ENCODE peak calls at places on chromosomes 3 and 15, in nine cellular contexts. O is left ventricle myocardium inferior, S is lower lobe of right lung, R is pancreas, B is A549, L is body of pancreas, W is kidney, Y is right atrium auricular region, F is endodermal cell. M is an unnamed sample. For H3K4me1 and H3K9me3, the result is how much of the 10 kb centered on the place peaks cover.

GRCh38 chr15:27410986-27411385 is 440.0 kb downstream of the GABRG3 start:
- DNase-seq in O (no peak), S (no peak), R (no peak), B (no peak), L (no peak), W (no peak), Y (no peak), F (no peak), M (no peak)

GRCh38 chr3:183301937-183302580 is 49.0 kb downstream of the B3GNT5 start:
- DNase-seq in O (no peak), S (no peak), R (no peak), B (no peak), L (no peak), W (no peak), Y (no peak), F (no peak), M (no peak)

GRCh38 chr3:134308350-134308891 is 57.8 kb upstream of the RYK start:
- DNase-seq in O (peak), S (peak), R (peak), B (peak), L (peak), W (peak), Y (peak), F (peak), M (peak)

GRCh38 chr3:144341461-144341860 is 369.8 kb downstream of the DIPK2A start:
- DNase-seq in O (no peak), S (no peak), R (no peak), B (no peak), L (peak), W (no peak), Y (no peak), F (no peak), M (no peak)

GRCh38 chr15:78853500-78853899 is 19.2 kb upstream of the MORF4L1 start:
- DNase-seq in O (no peak), S (no peak), R (no peak), B (no peak), L (no peak), W (no peak), Y (no peak), F (no peak), M (no peak)

GRCh38 chr3:95048564-95048963 is 985.7 kb downstream of the NSUN3 start:
- DNase-seq in O (no peak), S (no peak), R (no peak), B (no peak), L (no peak), W (no peak), Y (no peak), F (no peak), M (no peak)

GRCh38 chr3:12235691-12236090 is 53.2 kb upstream of the PPARG start:
- DNase-seq in O (no peak), S (no peak), R (no peak), B (peak), L (no peak), W (no peak), Y (no peak), F (no peak), M (no peak)

GRCh38 chr3:12307136-12307535 is 18.3 kb downstream of the PPARG start:
- DNase-seq in O (no peak), S (no peak), R (no peak), B (no peak), L (no peak), W (no peak), Y (no peak), F (no peak), M (no peak)

GRCh38 chr3:42148982-42149432 is 57.9 kb downstream of the TRAK1 start:
- DNase-seq in O (peak), S (peak), R (no peak), B (no peak), L (peak), W (no peak), Y (peak), F (peak), M (peak)

GRCh38 chr15:72141171-72142084 is 23.2 kb downstream of the SENP8 start:
- DNase-seq in O (no peak), S (no peak), R (no peak), B (no peak), L (no peak), W (no peak), Y (no peak), F (no peak), M (no peak)

GRCh38 chr15:85289677-85290365 is 90.6 kb upstream of the AKAP13 start:
- DNase-seq in O (peak), S (peak), R (peak), B (peak), L (peak), W (no peak), Y (no peak), F (peak), M (peak)

GRCh38 chr3:84965141-84965540 is 6.4 kb downstream of the CADM2 start:
- DNase-seq in O (no peak), S (no peak), R (no peak), B (peak), L (no peak), W (no peak), Y (no peak), F (peak), M (no peak)

GRCh38 chr3:114746502-114746901 is 400.6 kb downstream of the ZBTB20 start:
- DNase-seq in O (no peak), S (no peak), R (no peak), B (no peak), L (no peak), W (no peak), Y (no peak), F (no peak), M (no peak)

GRCh38 chr15:52670087-52670486 is 9.1 kb downstream of the ATOSA start:
- DNase-seq in O (no peak), S (no peak), R (no peak), B (no peak), L (no peak), W (no peak), Y (no peak), F (no peak), M (no peak)

GRCh38 chr3:189833266-189833665 is 202.1 kb downstream of the TP63 start:
- DNase-seq in O (no peak), S (no peak), R (no peak), B (no peak), L (no peak), W (no peak), Y (no peak), F (no peak), M (no peak)

GRCh38 chr3:174620138-174620537 is 239.0 kb upstream of the NAALADL2 start:
- DNase-seq in O (no peak), S (no peak), R (no peak), B (no peak), L (no peak), W (no peak), Y (no peak), F (no peak), M (no peak)

GRCh38 chr15:55240125-55240760 is 43.5 kb upstream of the RSL24D1 start:
- DNase-seq in O (no peak), S (no peak), R (no peak), B (no peak), L (no peak), W (no peak), Y (no peak), F (no peak), M (no peak)

GRCh38 chr15:79874242-79874641 is 22.6 kb downstream of the MTHFS start:
- DNase-seq in O (no peak), S (no peak), R (no peak), B (no peak), L (peak), W (no peak), Y (no peak), F (no peak), M (no peak)

GRCh38 chr15:80835338-80835737 is 56.2 kb downstream of the CEMIP start:
- DNase-seq in O (no peak), S (no peak), R (no peak), B (peak), L (no peak), W (no peak), Y (no peak), F (peak), M (no peak)

GRCh38 chr3:193791041-193792032 is 198.3 kb downstream of the OPA1 start:
- DNase-seq in O (no peak), S (peak), R (no peak), B (no peak), L (peak), W (no peak), Y (no peak), F (peak), M (no peak)

GRCh38 chr3:133479895-133480669 is 80.2 kb downstream of the BFSP2 start:
- DNase-seq in O (no peak), S (no peak), R (no peak), B (no peak), L (peak), W (no peak), Y (no peak), F (peak), M (no peak)

GRCh38 chr3:128496602-128497304 is 3.8 kb upstream of the GATA2 start:
- DNase-seq in O (no peak), S (no peak), R (peak), B (no peak), L (peak), W (peak), Y (no peak), F (peak), M (no peak)

GRCh38 chr3:125002834-125003368 is 52.9 kb downstream of the HEG1 start:
- DNase-seq in O (no peak), S (no peak), R (no peak), B (no peak), L (no peak), W (no peak), Y (no peak), F (no peak), M (no peak)

GRCh38 chr3:125003369-125003853 is 52.4 kb downstream of the HEG1 start:
- DNase-seq in O (peak), S (no peak), R (no peak), B (no peak), L (peak), W (no peak), Y (peak), F (no peak), M (peak)

GRCh38 chr3:125001557-125002413 is 54.0 kb downstream of the HEG1 start:
- DNase-seq in O (no peak), S (no peak), R (no peak), B (no peak), L (no peak), W (no peak), Y (no peak), F (no peak), M (no peak)

GRCh38 chr3:125000661-125001060 is 55.1 kb downstream of the HEG1 start:
- DNase-seq in O (no peak), S (no peak), R (no peak), B (no peak), L (no peak), W (no peak), Y (no peak), F (no peak), M (no peak)

DNA sequence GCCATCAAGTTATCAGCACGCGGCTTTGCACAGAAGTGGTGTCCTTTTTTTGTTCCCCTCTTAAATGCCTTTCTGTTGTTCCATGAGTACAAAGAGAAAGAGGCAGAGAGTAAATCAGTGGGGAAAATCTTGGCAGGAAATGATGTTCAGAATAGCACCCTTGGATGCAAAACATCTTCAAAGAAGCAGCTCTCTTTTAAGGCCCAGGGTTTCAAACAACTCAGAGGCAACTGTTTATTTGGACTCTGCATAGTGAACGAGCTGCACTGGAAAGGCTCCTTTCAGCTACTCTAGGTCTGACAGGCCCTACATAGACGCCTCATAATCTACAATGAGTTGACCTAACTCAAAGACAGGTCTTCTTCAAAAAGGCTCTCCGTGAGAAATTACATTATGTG is 53.4 kb downstream of the HEG1 start:
- DNase-seq in O (no peak), S (no peak), R (no peak), B (no peak), L (no peak), W (no peak), Y (no peak), F (no peak), M (no peak)
- H3K4me1 ChIP-seq in O (half or more), S (half or more), R (under half), B (under half), L (half or more), W (under half), Y (half or more), F (under half), M (under half)

DNA sequence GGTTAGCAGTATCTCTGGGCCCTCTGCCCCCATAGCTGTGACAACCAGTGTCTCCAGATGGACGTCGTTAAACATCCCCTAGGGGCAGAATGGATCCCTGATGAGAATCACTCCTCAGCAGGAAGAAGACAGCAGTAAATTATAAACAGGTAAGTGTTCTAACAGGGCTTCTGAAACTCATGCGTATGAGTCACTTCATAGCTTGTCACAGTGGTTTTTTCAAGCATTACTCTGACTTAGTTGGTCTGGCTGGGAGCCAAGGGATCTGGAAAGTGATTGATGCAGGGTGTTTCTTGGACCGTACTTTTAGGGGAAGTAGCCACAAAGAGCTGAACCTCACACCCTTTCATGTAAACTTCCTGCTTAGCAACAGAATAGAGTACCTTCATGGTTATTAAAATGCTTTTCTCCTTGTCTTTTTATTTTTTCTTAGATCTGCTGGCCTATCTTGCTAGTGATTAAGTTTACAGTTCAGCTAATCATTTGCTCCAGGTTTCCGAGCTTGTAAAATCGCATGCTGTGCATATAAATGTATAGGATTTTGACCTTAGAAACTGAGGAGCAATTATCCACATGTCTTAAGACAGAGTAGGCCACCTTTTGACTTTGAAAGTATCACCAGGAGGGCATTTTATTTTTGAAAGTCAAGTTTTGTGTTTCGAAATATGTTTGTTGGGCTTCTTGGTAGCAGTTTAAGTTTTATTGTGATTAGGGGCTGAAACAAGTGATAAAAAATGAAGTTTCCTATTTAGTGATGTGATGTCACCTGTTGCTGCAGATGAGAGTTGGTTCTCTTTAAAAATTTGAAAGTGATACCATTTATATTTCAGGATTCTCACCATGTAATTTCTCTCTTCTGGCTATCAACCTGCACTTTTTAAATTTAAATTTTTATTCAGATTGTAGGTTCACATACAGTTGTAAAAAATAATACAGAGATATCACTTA is 333.9 kb downstream of the PTPRG start:
- DNase-seq in O (peak), S (no peak), R (no peak), B (peak), L (peak), W (peak), Y (peak), F (no peak), M (peak)
- TF ChIP-seq CTCF in O (peak), S (no peak), R (no peak), B (no peak), L (no peak), W (peak), Y (no peak), F (peak), M (no peak)

GRCh38 chr3:126191246-126191645 is 10.9 kb upstream of the ALDH1L1 start:
- DNase-seq in O (no peak), S (no peak), R (no peak), B (no peak), L (no peak), W (no peak), Y (no peak), F (no peak), M (no peak)

GRCh38 chr3:126199256-126199655 is 18.9 kb upstream of the ALDH1L1 start:
- DNase-seq in O (no peak), S (no peak), R (no peak), B (no peak), L (no peak), W (no peak), Y (no peak), F (no peak), M (no peak)

GRCh38 chr3:126197343-126197742 is 17.0 kb upstream of the ALDH1L1 start:
- DNase-seq in O (no peak), S (no peak), R (no peak), B (no peak), L (peak), W (no peak), Y (no peak), F (no peak), M (no peak)

GRCh38 chr3:126197854-126198584 is 17.6 kb upstream of the ALDH1L1 start:
- DNase-seq in O (peak), S (peak), R (no peak), B (peak), L (peak), W (peak), Y (peak), F (peak), M (peak)

DNA sequence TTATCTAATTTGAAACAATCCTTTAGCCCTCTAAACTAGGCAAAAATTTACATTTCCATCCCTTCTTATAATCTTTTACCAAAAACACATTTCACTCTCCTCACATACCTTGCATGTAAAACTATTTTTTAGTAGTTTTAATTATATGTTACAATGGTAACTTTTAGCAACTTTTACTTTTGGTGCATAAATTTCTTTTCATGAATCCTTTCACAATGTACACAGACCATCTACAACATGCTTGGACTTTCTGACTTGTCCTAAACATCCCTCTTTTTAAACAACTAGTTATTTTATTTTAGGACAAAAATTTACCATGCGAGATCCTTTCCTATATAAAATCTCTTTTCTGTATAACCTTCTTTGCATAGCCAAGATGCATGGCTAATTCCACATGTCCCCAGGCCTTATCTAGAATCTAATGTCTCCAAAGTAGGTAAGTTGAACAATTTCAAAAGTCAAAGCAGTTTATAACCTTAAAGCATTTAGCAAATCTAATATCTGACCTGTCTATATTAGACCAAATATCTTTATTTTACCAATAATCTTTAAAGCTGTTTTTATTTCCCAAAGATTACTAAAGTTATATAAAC is 14.4 kb upstream of the ALDH1L1 start:
- DNase-seq in O (no peak), S (no peak), R (no peak), B (no peak), L (no peak), W (no peak), Y (no peak), F (no peak), M (no peak)
- H3K9me3 ChIP-seq in O (under half), S (under half), R (under half), B (under half), L (under half), W (under half), Y (under half), F (half or more), M (under half)

DNA sequence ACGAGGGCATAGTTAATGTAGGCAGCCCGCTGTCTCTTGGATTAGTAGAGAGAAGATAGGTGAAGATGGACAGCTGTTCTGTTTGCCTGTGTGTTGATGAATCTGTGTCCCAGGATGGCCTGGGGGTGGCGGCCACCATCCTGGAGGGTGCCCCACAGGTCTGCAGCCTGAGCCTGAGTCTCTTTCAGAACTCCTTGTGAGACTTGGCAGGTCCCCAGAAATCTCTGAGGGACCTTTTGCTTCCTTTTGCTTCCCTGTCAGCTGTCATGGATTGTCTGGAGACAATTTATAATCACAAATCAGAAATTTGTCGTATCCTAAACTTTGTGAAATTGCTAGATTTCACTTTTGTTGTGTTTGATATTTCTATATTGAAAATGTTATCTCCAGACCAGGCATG is 17.4 kb downstream of the FAN1 start:
- DNase-seq in O (no peak), S (no peak), R (no peak), B (no peak), L (no peak), W (no peak), Y (no peak), F (no peak), M (no peak)
- H3K4me1 ChIP-seq in O (half or more), S (under half), R (under half), B (under half), L (under half), W (under half), Y (under half), F (under half), M (under half)

DNA sequence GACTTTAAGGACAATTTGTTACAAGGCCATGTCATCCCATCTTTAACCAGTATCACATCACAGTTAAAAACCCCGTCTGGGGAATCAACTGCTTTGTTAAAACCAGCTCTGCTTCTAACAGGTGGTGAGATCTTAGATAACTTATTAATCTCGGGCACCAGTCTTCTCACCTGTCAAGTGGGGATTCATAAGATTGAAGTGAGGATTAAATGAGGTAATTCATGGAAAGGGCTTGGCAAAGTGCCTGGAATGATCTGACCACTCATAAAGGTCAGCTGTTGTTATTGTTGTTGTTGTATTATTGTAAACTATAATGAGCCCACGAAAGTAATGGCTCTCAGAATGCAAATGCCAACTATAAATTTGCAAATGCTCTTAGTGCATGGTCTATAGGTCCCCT is 30.1 kb upstream of the SLC24A5 start:
- DNase-seq in O (no peak), S (no peak), R (no peak), B (no peak), L (no peak), W (no peak), Y (no peak), F (no peak), M (no peak)
- TF ChIP-seq CTCF in O (no peak), S (no peak), R (no peak), B (no peak), L (no peak), W (no peak), Y (no peak), F (no peak), M (no peak)

M was measured in gastrocnemius medialis.